ENCODE peak calls at places on chromosomes 6 and 20, in six cellular contexts. I is small intestine, V is tibial artery, S is stomach, P is fibroblast of lung, A is adrenal gland. T is an unnamed sample. For H3K36me3 and H3K4me1, the result is how much of the 10 kb centered on the place peaks cover.

GRCh38 chr6:133613231-133613630 is 275.7 kb upstream of the TCF21 start:
- DNase-seq in I (no peak), V (no peak), S (no peak), P (no peak), A (no peak), T (no peak)

GRCh38 chr6:145245119-145245518 is 490.2 kb downstream of the EPM2A start:
- DNase-seq in I (no peak), V (no peak), S (no peak), P (peak), A (no peak), T (no peak)

GRCh38 chr20:34632870-34633452 is 43.9 kb downstream of the PIGU start:
- DNase-seq in I (peak), V (no peak), S (no peak), P (no peak), A (no peak), T (no peak)

GRCh38 chr20:59850018-59850641 is 83.3 kb downstream of the SYCP2 start:
- DNase-seq in I (peak), V (no peak), S (no peak), P (peak), A (no peak), T (no peak)

GRCh38 chr6:5205035-5205469 is 55.7 kb downstream of the LYRM4 start:
- DNase-seq in I (no peak), V (no peak), S (no peak), P (no peak), A (peak), T (no peak)

GRCh38 chr20:46255440-46256104 is 52.7 kb downstream of the CDH22 start:
- DNase-seq in I (peak), V (peak), S (peak), P (no peak), A (peak), T (no peak)

GRCh38 chr20:62303327-62304226 is 780 bp downstream of the ADRM1 start:
- DNase-seq in I (peak), V (peak), S (no peak), P (no peak), A (peak), T (no peak)

GRCh38 chr6:95091823-95092436 is 485.4 kb upstream of the MANEA start:
- DNase-seq in I (peak), V (no peak), S (no peak), P (peak), A (no peak), T (no peak)

GRCh38 chr6:93779086-93779858 is 359.9 kb upstream of the EPHA7 start:
- DNase-seq in I (no peak), V (no peak), S (no peak), P (peak), A (no peak), T (no peak)

GRCh38 chr6:113558966-113559365 is 298.2 kb upstream of the MARCKS start:
- DNase-seq in I (no peak), V (no peak), S (no peak), P (peak), A (no peak), T (no peak)

GRCh38 chr20:36861875-36862801 is 13.8 kb upstream of the TLDC2 start:
- DNase-seq in I (no peak), V (peak), S (peak), P (peak), A (peak), T (peak)

GRCh38 chr6:138539882-138540281 is 40.6 kb upstream of the NHSL1 start:
- DNase-seq in I (no peak), V (no peak), S (no peak), P (no peak), A (no peak), T (no peak)

GRCh38 chr20:38317422-38317821 is 13.5 kb downstream of the BPI start:
- DNase-seq in I (no peak), V (no peak), S (no peak), P (no peak), A (no peak), T (no peak)
- H3K36me3 ChIP-seq in I (under half), V (under half), S (under half), P (under half), A (under half), T (under half)

GRCh38 chr6:3784885-3785744 is 33.6 kb upstream of the PXDC1 start:
- DNase-seq in I (no peak), V (no peak), S (no peak), P (no peak), A (no peak), T (no peak)
- H3K4me1 ChIP-seq in I (under half), V (under half), S (under half), P (under half), A (under half), T (under half)

GRCh38 chr20:44247131-44247571 is at the start of gene GDAP1L1:
- DNase-seq in I (no peak), V (no peak), S (no peak), P (no peak), A (peak), T (no peak)

GRCh38 chr20:44251284-44251683 is 4.2 kb downstream of the GDAP1L1 start:
- DNase-seq in I (no peak), V (no peak), S (no peak), P (no peak), A (no peak), T (no peak)

GRCh38 chr20:44248420-44248759 is 1.3 kb downstream of the GDAP1L1 start:
- DNase-seq in I (no peak), V (no peak), S (no peak), P (no peak), A (no peak), T (no peak)

GRCh38 chr20:44245977-44246376 is 1.1 kb upstream of the GDAP1L1 start:
- DNase-seq in I (no peak), V (no peak), S (no peak), P (no peak), A (no peak), T (no peak)

DNA sequence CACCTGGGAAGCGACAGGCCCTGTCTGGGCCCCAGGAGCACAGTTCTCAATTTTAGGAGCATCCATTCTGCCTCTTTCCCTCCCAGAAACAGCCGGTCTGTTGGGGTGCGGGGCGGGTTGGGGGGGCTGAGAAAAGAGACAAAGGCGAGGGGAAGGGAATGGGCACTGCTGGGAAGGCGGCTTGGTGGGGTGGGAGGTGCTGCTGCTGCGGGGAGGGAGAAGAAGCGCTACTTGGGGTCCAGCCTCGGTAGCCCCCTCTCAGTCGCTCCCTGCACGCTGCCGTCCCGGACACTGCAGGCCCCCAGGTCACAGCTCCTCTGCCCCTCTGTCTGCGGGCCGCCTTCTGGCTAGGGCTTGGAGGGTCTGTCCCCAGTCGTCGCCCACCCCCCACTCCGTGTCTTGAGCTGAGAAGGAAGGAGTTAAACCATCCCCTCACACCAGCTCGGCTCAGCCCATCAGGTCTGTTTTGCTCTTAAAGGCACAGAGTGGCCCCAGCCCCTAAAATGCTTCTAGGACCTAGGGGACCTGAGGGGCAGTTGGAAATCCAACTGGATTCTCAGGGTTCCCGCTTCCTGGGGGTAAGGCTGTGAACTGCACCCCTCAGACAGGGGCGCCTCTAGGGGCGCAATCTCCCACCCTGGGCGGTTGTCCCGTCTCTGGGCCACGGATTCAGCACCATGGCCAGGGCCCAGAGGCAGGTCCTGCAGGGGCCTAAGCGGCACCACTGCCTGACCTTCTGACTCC is 740 bp downstream of the GDAP1L1 start:
- DNase-seq in I (peak), V (no peak), S (no peak), P (peak), A (no peak), T (no peak)
- H3K36me3 ChIP-seq in I (under half), V (under half), S (under half), P (under half), A (under half), T (under half)

GRCh38 chr6:149360536-149360935 is 39.5 kb upstream of the SUMO4 start:
- DNase-seq in I (no peak), V (no peak), S (no peak), P (no peak), A (no peak), T (no peak)

GRCh38 chr6:149354009-149354408 is 36.5 kb downstream of the TAB2 start:
- DNase-seq in I (peak), V (no peak), S (no peak), P (no peak), A (no peak), T (no peak)

GRCh38 chr6:149356081-149356750 is 38.7 kb downstream of the TAB2 start:
- DNase-seq in I (no peak), V (no peak), S (no peak), P (no peak), A (no peak), T (no peak)

GRCh38 chr6:149359439-149359838 is 40.6 kb upstream of the SUMO4 start:
- DNase-seq in I (no peak), V (no peak), S (no peak), P (no peak), A (no peak), T (no peak)

DNA sequence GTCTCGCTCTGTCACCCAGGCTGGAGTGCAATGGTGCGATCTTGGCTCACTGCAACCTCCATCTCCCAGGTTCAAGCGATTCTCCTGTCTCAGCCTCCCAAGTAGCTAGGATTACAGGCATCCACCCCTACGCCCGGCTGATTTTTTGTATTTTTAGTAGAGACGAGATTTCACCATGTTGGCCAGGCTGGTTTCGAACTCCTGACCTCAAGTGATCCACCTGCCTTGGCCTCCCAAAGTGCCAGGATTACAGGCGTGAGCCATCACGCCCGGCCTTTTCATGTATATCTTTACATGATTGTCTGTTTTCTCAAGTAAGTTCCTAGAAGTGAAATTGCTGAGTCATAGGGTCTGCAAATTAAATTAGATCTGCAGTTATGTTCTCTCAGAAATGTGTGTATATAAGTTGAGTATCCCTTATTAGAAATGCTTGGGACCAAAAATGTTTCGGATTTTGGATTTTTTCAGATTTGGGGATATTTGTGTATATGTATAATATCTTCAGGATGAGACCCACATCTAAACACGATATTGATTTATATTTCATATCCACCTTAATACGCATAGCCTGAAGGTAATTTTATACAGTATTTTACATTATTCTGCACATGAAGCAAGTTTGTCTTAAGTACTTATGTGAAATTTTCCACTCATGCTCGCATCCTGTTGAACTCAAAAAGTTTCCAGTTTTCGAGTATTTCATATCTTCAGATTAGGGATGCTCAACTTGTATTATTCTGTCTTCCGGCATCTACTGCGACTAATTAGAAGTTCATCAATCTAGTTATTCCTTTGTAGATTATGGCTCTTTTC is 40.4 kb downstream of the TAB2 start:
- DNase-seq in I (no peak), V (no peak), S (no peak), P (peak), A (no peak), T (no peak)
- H3K4me1 ChIP-seq in I (under half), V (under half), S (under half), P (under half), A (under half), T (under half)

GRCh38 chr20:17957505-17958325 is 10.9 kb downstream of the SNX5 start:
- DNase-seq in I (no peak), V (no peak), S (no peak), P (no peak), A (no peak), T (no peak)

GRCh38 chr20:17953935-17954334 is 14.7 kb downstream of the SNX5 start:
- DNase-seq in I (no peak), V (no peak), S (no peak), P (no peak), A (no peak), T (no peak)

GRCh38 chr20:17955302-17955701 is 13.3 kb downstream of the SNX5 start:
- DNase-seq in I (no peak), V (no peak), S (no peak), P (no peak), A (no peak), T (no peak)

GRCh38 chr20:17958326-17959256 is 10.0 kb downstream of the SNX5 start:
- DNase-seq in I (peak), V (no peak), S (no peak), P (peak), A (no peak), T (no peak)

GRCh38 chr20:17956099-17956685 is 12.4 kb downstream of the SNX5 start:
- DNase-seq in I (no peak), V (no peak), S (no peak), P (no peak), A (no peak), T (no peak)
- H3K36me3 ChIP-seq in I (under half), V (under half), S (under half), P (under half), A (under half), T (under half)

DNA sequence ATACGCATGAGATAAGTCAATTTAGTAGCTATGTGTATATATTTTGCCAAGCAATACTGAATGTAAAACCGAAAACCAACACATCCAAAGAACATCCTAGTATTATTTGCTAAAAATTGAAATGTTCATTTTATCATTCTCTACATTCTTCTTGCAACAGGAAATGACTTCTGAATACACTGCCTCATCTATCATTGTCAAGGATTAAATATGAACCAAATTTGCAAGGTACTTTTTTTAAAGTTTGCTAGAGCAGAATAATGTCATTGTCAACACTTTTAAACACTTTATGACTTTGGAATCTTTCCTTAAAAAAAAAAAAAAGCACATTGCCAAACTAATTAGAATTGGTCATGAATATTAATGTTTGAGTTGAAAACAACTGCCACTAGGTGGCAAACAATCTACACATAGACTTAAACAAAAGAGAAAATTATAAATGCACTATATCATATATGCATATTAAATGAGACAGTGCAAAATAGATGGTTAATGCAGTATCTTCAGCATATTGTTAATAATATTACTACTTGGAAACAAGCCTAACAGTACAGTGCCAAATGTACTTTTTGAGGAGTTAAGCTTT is 32.5 kb upstream of the TMEM244 start:
- DNase-seq in I (peak), V (no peak), S (no peak), P (peak), A (no peak), T (no peak)
- H3K4me1 ChIP-seq in I (under half), V (under half), S (under half), P (under half), A (under half), T (under half)